ENCODE peak calls at places on chromosome 2, in five cellular contexts. One of them, this sample, is unnamed.

GRCh38 chr2:102509749-102510148 is 36.7 kb downstream of the SLC9A4 start:
- DNase-seq in activated T-cell treated with anti-CD3 and anti-CD28 coated beads for 48 hours: no peak
- DNase-seq in NCI-H2081: no peak
- DNase-seq in fibroblast of the aortic adventitia: peak
- DNase-seq in GM03348: no peak
- DNase-seq in this sample: no peak

GRCh38 chr2:130823886-130824491 is 12.7 kb upstream of the ARHGEF4 start:
- DNase-seq in fibroblast of the aortic adventitia: no peak
- DNase-seq in GM03348: no peak
- DNase-seq in activated T-cell treated with anti-CD3 and anti-CD28 coated beads for 48 hours: peak
- DNase-seq in NCI-H2081: no peak
- DNase-seq in this sample: no peak

GRCh38 chr2:34652636-34653035 is 1053.5 kb upstream of the FAM98A start:
- DNase-seq in GM03348: peak
- DNase-seq in activated T-cell treated with anti-CD3 and anti-CD28 coated beads for 48 hours: no peak
- DNase-seq in NCI-H2081: no peak
- DNase-seq in fibroblast of the aortic adventitia: peak
- DNase-seq in this sample: no peak

GRCh38 chr2:71604709-71605085 is 151.3 kb downstream of the DYSF start:
- DNase-seq in activated T-cell treated with anti-CD3 and anti-CD28 coated beads for 48 hours: no peak
- DNase-seq in GM03348: no peak
- DNase-seq in NCI-H2081: no peak
- DNase-seq in fibroblast of the aortic adventitia: no peak
- DNase-seq in this sample: no peak

GRCh38 chr2:199738723-199739412 is 112.1 kb downstream of the FTCDNL1 start:
- DNase-seq in GM03348: peak
- DNase-seq in NCI-H2081: no peak
- DNase-seq in activated T-cell treated with anti-CD3 and anti-CD28 coated beads for 48 hours: no peak
- DNase-seq in fibroblast of the aortic adventitia: peak
- DNase-seq in this sample: no peak

GRCh38 chr2:215356334-215356947 is 44.6 kb downstream of the ATIC start:
- DNase-seq in NCI-H2081: no peak
- DNase-seq in activated T-cell treated with anti-CD3 and anti-CD28 coated beads for 48 hours: no peak
- DNase-seq in GM03348: no peak
- DNase-seq in fibroblast of the aortic adventitia: no peak
- DNase-seq in this sample: no peak

GRCh38 chr2:221791840-221792239 is 219.7 kb upstream of the EPHA4 start:
- DNase-seq in NCI-H2081: no peak
- DNase-seq in GM03348: no peak
- DNase-seq in fibroblast of the aortic adventitia: no peak
- DNase-seq in activated T-cell treated with anti-CD3 and anti-CD28 coated beads for 48 hours: no peak
- DNase-seq in this sample: no peak

GRCh38 chr2:191318037-191318728 is 73.0 kb downstream of the MYO1B start:
- DNase-seq in fibroblast of the aortic adventitia: peak
- DNase-seq in NCI-H2081: peak
- DNase-seq in activated T-cell treated with anti-CD3 and anti-CD28 coated beads for 48 hours: no peak
- DNase-seq in GM03348: no peak
- DNase-seq in this sample: no peak

GRCh38 chr2:136131961-136132839 is 14.3 kb upstream of the CXCR4 start:
- DNase-seq in activated T-cell treated with anti-CD3 and anti-CD28 coated beads for 48 hours: peak
- DNase-seq in NCI-H2081: no peak
- DNase-seq in fibroblast of the aortic adventitia: no peak
- DNase-seq in GM03348: no peak
- DNase-seq in this sample: no peak

GRCh38 chr2:69547984-69548715 is 95.4 kb downstream of the AAK1 start:
- DNase-seq in fibroblast of the aortic adventitia: peak
- DNase-seq in NCI-H2081: no peak
- DNase-seq in GM03348: no peak
- DNase-seq in activated T-cell treated with anti-CD3 and anti-CD28 coated beads for 48 hours: no peak
- DNase-seq in this sample: no peak

GRCh38 chr2:160498147-160498546 is 4.5 kb upstream of the RBMS1 start:
- DNase-seq in GM03348: no peak
- DNase-seq in fibroblast of the aortic adventitia: no peak
- DNase-seq in NCI-H2081: no peak
- DNase-seq in activated T-cell treated with anti-CD3 and anti-CD28 coated beads for 48 hours: no peak
- DNase-seq in this sample: no peak

GRCh38 chr2:102187191-102188150 is 648 bp downstream of the IL1RL2 start:
- DNase-seq in NCI-H2081: no peak
- DNase-seq in activated T-cell treated with anti-CD3 and anti-CD28 coated beads for 48 hours: peak
- DNase-seq in fibroblast of the aortic adventitia: peak
- DNase-seq in GM03348: peak
- DNase-seq in this sample: no peak

GRCh38 chr2:73870084-73870483 is 22.7 kb upstream of the ACTG2 start:
- DNase-seq in fibroblast of the aortic adventitia: peak
- DNase-seq in activated T-cell treated with anti-CD3 and anti-CD28 coated beads for 48 hours: no peak
- DNase-seq in GM03348: peak
- DNase-seq in NCI-H2081: no peak
- DNase-seq in this sample: no peak

GRCh38 chr2:73080321-73081131 is 9.0 kb upstream of the SFXN5 start:
- DNase-seq in NCI-H2081: no peak
- DNase-seq in activated T-cell treated with anti-CD3 and anti-CD28 coated beads for 48 hours: no peak
- DNase-seq in GM03348: no peak
- DNase-seq in fibroblast of the aortic adventitia: no peak
- DNase-seq in this sample: no peak

GRCh38 chr2:106849253-106849652 is 36.7 kb downstream of the ST6GAL2 start:
- DNase-seq in fibroblast of the aortic adventitia: no peak
- DNase-seq in activated T-cell treated with anti-CD3 and anti-CD28 coated beads for 48 hours: no peak
- DNase-seq in NCI-H2081: no peak
- DNase-seq in GM03348: no peak
- DNase-seq in this sample: no peak

GRCh38 chr2:173884403-173884802 is 80.8 kb downstream of the SP3 start:
- DNase-seq in fibroblast of the aortic adventitia: peak
- DNase-seq in activated T-cell treated with anti-CD3 and anti-CD28 coated beads for 48 hours: no peak
- DNase-seq in GM03348: peak
- DNase-seq in NCI-H2081: peak
- DNase-seq in this sample: no peak

GRCh38 chr2:189179607-189179979 is at the start of gene COL5A2:
- DNase-seq in GM03348: peak
- DNase-seq in NCI-H2081: no peak
- DNase-seq in fibroblast of the aortic adventitia: peak
- DNase-seq in activated T-cell treated with anti-CD3 and anti-CD28 coated beads for 48 hours: no peak
- DNase-seq in this sample: no peak

GRCh38 chr2:236209535-236209934 is 41.3 kb upstream of the GBX2 start:
- DNase-seq in fibroblast of the aortic adventitia: no peak
- DNase-seq in GM03348: no peak
- DNase-seq in activated T-cell treated with anti-CD3 and anti-CD28 coated beads for 48 hours: no peak
- DNase-seq in NCI-H2081: no peak
- DNase-seq in this sample: no peak

GRCh38 chr2:219561179-219562048 is 9.9 kb downstream of the OBSL1 start:
- DNase-seq in NCI-H2081: no peak
- DNase-seq in fibroblast of the aortic adventitia: no peak
- DNase-seq in activated T-cell treated with anti-CD3 and anti-CD28 coated beads for 48 hours: no peak
- DNase-seq in GM03348: no peak
- DNase-seq in this sample: no peak

GRCh38 chr2:46674451-46674850 is 195.1 kb downstream of the TMEM247 start:
- DNase-seq in activated T-cell treated with anti-CD3 and anti-CD28 coated beads for 48 hours: no peak
- DNase-seq in NCI-H2081: no peak
- DNase-seq in GM03348: no peak
- DNase-seq in fibroblast of the aortic adventitia: peak
- DNase-seq in this sample: no peak

GRCh38 chr2:88668862-88669261 is 22.6 kb upstream of the RPIA start:
- DNase-seq in fibroblast of the aortic adventitia: no peak
- DNase-seq in GM03348: no peak
- DNase-seq in NCI-H2081: no peak
- DNase-seq in activated T-cell treated with anti-CD3 and anti-CD28 coated beads for 48 hours: no peak
- DNase-seq in this sample: no peak

GRCh38 chr2:219744698-219745097 is 117.3 kb downstream of the SLC4A3 start:
- DNase-seq in activated T-cell treated with anti-CD3 and anti-CD28 coated beads for 48 hours: no peak
- DNase-seq in GM03348: no peak
- DNase-seq in NCI-H2081: no peak
- DNase-seq in fibroblast of the aortic adventitia: no peak
- DNase-seq in this sample: no peak

GRCh38 chr2:98205901-98206300 is 118.9 kb downstream of the VWA3B start:
- DNase-seq in fibroblast of the aortic adventitia: no peak
- DNase-seq in activated T-cell treated with anti-CD3 and anti-CD28 coated beads for 48 hours: no peak
- DNase-seq in GM03348: no peak
- DNase-seq in NCI-H2081: no peak
- DNase-seq in this sample: no peak

GRCh38 chr2:241122376-241123002 is 20.4 kb upstream of the MTERF4 start:
- DNase-seq in NCI-H2081: no peak
- DNase-seq in GM03348: no peak
- DNase-seq in activated T-cell treated with anti-CD3 and anti-CD28 coated beads for 48 hours: no peak
- DNase-seq in fibroblast of the aortic adventitia: no peak
- DNase-seq in this sample: no peak

GRCh38 chr2:12769492-12770105 is 52.9 kb downstream of the TRIB2 start:
- DNase-seq in fibroblast of the aortic adventitia: peak
- DNase-seq in NCI-H2081: no peak
- DNase-seq in GM03348: peak
- DNase-seq in activated T-cell treated with anti-CD3 and anti-CD28 coated beads for 48 hours: no peak
- DNase-seq in this sample: no peak

GRCh38 chr2:240520974-240521350 is 36.8 kb downstream of the ANKMY1 start:
- DNase-seq in fibroblast of the aortic adventitia: no peak
- DNase-seq in GM03348: no peak
- DNase-seq in activated T-cell treated with anti-CD3 and anti-CD28 coated beads for 48 hours: no peak
- DNase-seq in NCI-H2081: no peak
- DNase-seq in this sample: no peak

GRCh38 chr2:173631123-173631450 is 276.4 kb downstream of the CDCA7 start:
- DNase-seq in NCI-H2081: peak
- DNase-seq in GM03348: peak
- DNase-seq in fibroblast of the aortic adventitia: no peak
- DNase-seq in activated T-cell treated with anti-CD3 and anti-CD28 coated beads for 48 hours: no peak
- DNase-seq in this sample: peak

GRCh38 chr2:108612153-108612513 is 77.9 kb downstream of the LIMS1 start:
- DNase-seq in GM03348: no peak
- DNase-seq in activated T-cell treated with anti-CD3 and anti-CD28 coated beads for 48 hours: no peak
- DNase-seq in fibroblast of the aortic adventitia: no peak
- DNase-seq in NCI-H2081: no peak
- DNase-seq in this sample: no peak

GRCh38 chr2:237729681-237730475 is 68.7 kb upstream of the RBM44 start:
- DNase-seq in NCI-H2081: no peak
- DNase-seq in fibroblast of the aortic adventitia: no peak
- DNase-seq in activated T-cell treated with anti-CD3 and anti-CD28 coated beads for 48 hours: no peak
- DNase-seq in GM03348: peak
- DNase-seq in this sample: no peak

GRCh38 chr2:128320609-128321420 is 2.1 kb upstream of the HS6ST1 start:
- DNase-seq in GM03348: no peak
- DNase-seq in NCI-H2081: no peak
- DNase-seq in activated T-cell treated with anti-CD3 and anti-CD28 coated beads for 48 hours: no peak
- DNase-seq in fibroblast of the aortic adventitia: no peak
- DNase-seq in this sample: no peak

GRCh38 chr2:29557268-29557667 is 364.1 kb downstream of the ALK start:
- DNase-seq in fibroblast of the aortic adventitia: no peak
- DNase-seq in GM03348: no peak
- DNase-seq in activated T-cell treated with anti-CD3 and anti-CD28 coated beads for 48 hours: no peak
- DNase-seq in NCI-H2081: no peak
- DNase-seq in this sample: no peak

GRCh38 chr2:216492951-216493685 is 5.5 kb upstream of the RPL37A start:
- DNase-seq in NCI-H2081: no peak
- DNase-seq in GM03348: peak
- DNase-seq in activated T-cell treated with anti-CD3 and anti-CD28 coated beads for 48 hours: no peak
- DNase-seq in fibroblast of the aortic adventitia: peak
- DNase-seq in this sample: no peak

GRCh38 chr2:100800910-100801309 is 19.0 kb upstream of the NPAS2 start:
- DNase-seq in GM03348: no peak
- DNase-seq in fibroblast of the aortic adventitia: peak
- DNase-seq in activated T-cell treated with anti-CD3 and anti-CD28 coated beads for 48 hours: no peak
- DNase-seq in NCI-H2081: no peak
- DNase-seq in this sample: no peak

GRCh38 chr2:36330456-36331395 is 24.9 kb upstream of the CRIM1 start:
- DNase-seq in GM03348: no peak
- DNase-seq in activated T-cell treated with anti-CD3 and anti-CD28 coated beads for 48 hours: no peak
- DNase-seq in NCI-H2081: no peak
- DNase-seq in fibroblast of the aortic adventitia: no peak
- DNase-seq in this sample: no peak

GRCh38 chr2:8803658-8804379 is 33.6 kb downstream of the KIDINS220 start:
- DNase-seq in fibroblast of the aortic adventitia: peak
- DNase-seq in NCI-H2081: peak
- DNase-seq in activated T-cell treated with anti-CD3 and anti-CD28 coated beads for 48 hours: peak
- DNase-seq in GM03348: peak
- DNase-seq in this sample: no peak

GRCh38 chr2:230915297-230915696 is 9.7 kb downstream of the GPR55 start:
- DNase-seq in NCI-H2081: no peak
- DNase-seq in fibroblast of the aortic adventitia: no peak
- DNase-seq in activated T-cell treated with anti-CD3 and anti-CD28 coated beads for 48 hours: no peak
- DNase-seq in GM03348: no peak
- DNase-seq in this sample: no peak

GRCh38 chr2:17539596-17539992 is 902 bp upstream of the VSNL1 start:
- DNase-seq in fibroblast of the aortic adventitia: peak
- DNase-seq in activated T-cell treated with anti-CD3 and anti-CD28 coated beads for 48 hours: no peak
- DNase-seq in NCI-H2081: no peak
- DNase-seq in GM03348: no peak
- DNase-seq in this sample: no peak

GRCh38 chr2:15939854-15940660 is at the start of gene MYCN:
- DNase-seq in fibroblast of the aortic adventitia: peak
- DNase-seq in NCI-H2081: peak
- DNase-seq in GM03348: no peak
- DNase-seq in activated T-cell treated with anti-CD3 and anti-CD28 coated beads for 48 hours: peak
- DNase-seq in this sample: peak

GRCh38 chr2:59691518-59692190 is 861.8 kb downstream of the BCL11A start:
- DNase-seq in NCI-H2081: no peak
- DNase-seq in fibroblast of the aortic adventitia: no peak
- DNase-seq in GM03348: no peak
- DNase-seq in activated T-cell treated with anti-CD3 and anti-CD28 coated beads for 48 hours: no peak
- DNase-seq in this sample: no peak

This sample was measured in NCI-H1092.